ENCODE peak calls at places on chromosomes 7 and 10, in five cellular contexts. H is IMR-90, E is neuronal stem cell, J is trophoblast cell, K is H1. N is an unnamed sample.

GRCh38 chr10:22320591-22321155 is at the start of gene BMI1:
- DNase-seq in K (peak), E (peak), J (peak), H (peak), N (peak)

GRCh38 chr10:1715821-1716220 is 21.5 kb downstream of the ADARB2 start:
- DNase-seq in K (peak), E (no peak), H (no peak), J (peak), N (peak)

GRCh38 chr10:63115732-63116383 is 17.3 kb upstream of the NRBF2 start:
- DNase-seq in K (no peak), J (peak), E (peak), H (peak), N (peak)

GRCh38 chr10:30420774-30421173 is 13.2 kb upstream of the MAP3K8 start:
- DNase-seq in J (no peak), K (no peak), E (no peak), H (no peak), N (no peak)

GRCh38 chr10:110725809-110726641 is 81.9 kb downstream of the RBM20 start:
- DNase-seq in E (no peak), H (peak), J (peak), K (no peak), N (peak)

GRCh38 chr7:47999413-47999812 is 20.0 kb upstream of the HUS1 start:
- DNase-seq in J (peak), K (no peak), H (no peak), E (no peak), N (no peak)

GRCh38 chr10:78063236-78063635 is 29.6 kb downstream of the RPS24 start:
- DNase-seq in E (no peak), H (no peak), J (no peak), K (no peak), N (no peak)

GRCh38 chr7:66110861-66111260 is 3.8 kb upstream of the CRCP start:
- DNase-seq in E (no peak), H (peak), K (no peak), J (peak), N (peak)

GRCh38 chr7:108723343-108723957 is 153.8 kb downstream of the DNAJB9 start:
- DNase-seq in J (no peak), K (no peak), H (no peak), E (peak), N (no peak)

GRCh38 chr7:142375710-142376313 is 118.0 kb upstream of the PRSS58 start:
- DNase-seq in E (no peak), J (peak), H (peak), K (peak), N (peak)

DNA sequence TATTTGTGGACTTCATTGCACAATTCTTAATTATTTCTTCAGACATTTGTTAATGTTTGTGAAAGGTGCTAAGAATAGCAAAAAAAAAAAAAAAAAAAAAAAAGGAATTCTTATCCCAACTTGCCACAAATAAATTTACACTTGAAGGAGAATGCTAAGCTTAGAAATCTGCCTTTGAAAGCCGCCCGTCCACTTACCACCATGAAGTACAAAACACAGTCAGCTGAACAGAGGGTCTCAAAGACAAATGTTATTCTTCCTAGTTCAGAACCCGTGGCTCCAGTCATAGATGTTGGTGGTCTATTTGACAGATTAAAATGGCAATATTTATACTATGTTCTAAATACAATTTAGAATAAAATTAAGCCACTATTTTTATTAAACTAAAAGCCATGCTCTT is 141.2 kb downstream of the ELAPOR2 start:
- DNase-seq in E (no peak), J (no peak), H (no peak), K (no peak), N (no peak)
- H3K4me3 ChIP-seq in E (no peak), J (no peak), H (no peak), K (no peak), N (no peak)

GRCh38 chr7:155166108-155166507 is 96.0 kb downstream of the HTR5A start:
- DNase-seq in H (no peak), E (no peak), K (no peak), J (no peak), N (no peak)

GRCh38 chr7:155167706-155168365 is 97.7 kb downstream of the HTR5A start:
- DNase-seq in J (no peak), K (no peak), E (no peak), H (no peak), N (no peak)

GRCh38 chr7:155168607-155169006 is 98.5 kb downstream of the HTR5A start:
- DNase-seq in J (no peak), E (no peak), K (no peak), H (no peak), N (no peak)

GRCh38 chr7:155169081-155169480 is 99.0 kb downstream of the HTR5A start:
- DNase-seq in H (no peak), K (no peak), E (no peak), J (no peak), N (no peak)

GRCh38 chr7:155166673-155167370 is 96.7 kb downstream of the HTR5A start:
- DNase-seq in J (peak), K (no peak), H (peak), E (no peak), N (peak)
- H3K14ac ChIP-seq in J (no peak), K (no peak), H (no peak), E (peak), N (no peak)

GRCh38 chr10:42836771-42837468 is 54.3 kb downstream of the BMS1 start:
- DNase-seq in E (no peak), J (peak), H (peak), K (no peak), N (peak)
- H3K4me3 ChIP-seq in E (no peak), J (no peak), H (peak), K (peak), N (peak)

GRCh38 chr7:9231683-9232082 is 798.3 kb downstream of the NXPH1 start:
- DNase-seq in H (no peak), E (no peak), J (no peak), K (no peak), N (no peak)
- H3K14ac ChIP-seq in H (no peak), E (no peak), J (no peak), K (no peak), N (no peak)

DNA sequence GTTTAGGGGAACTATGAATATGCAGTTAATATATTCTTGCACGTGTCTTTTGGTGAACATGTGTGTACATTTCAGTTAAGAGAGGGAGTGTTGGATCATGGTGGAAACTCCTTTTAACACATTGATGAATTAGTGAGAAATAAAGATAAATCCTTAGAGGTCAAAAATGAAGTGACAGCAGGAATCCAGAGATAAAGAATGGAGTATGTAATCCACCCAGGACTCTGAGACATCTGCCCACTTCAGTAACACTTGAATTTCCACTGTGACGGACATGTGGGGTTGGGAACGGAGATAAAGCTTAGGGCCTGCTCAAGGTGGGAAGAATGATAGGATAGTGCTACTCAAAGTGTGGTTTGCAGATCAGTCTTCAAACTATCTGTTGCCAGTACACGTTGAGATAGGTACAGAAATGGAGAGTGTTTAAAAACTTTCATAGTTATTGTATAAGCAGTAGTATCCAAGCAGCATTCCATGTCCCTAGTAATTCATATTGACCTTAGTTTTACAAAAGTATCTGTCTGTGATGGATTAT is 6.6 kb upstream of the RELN start:
- DNase-seq in K (no peak), J (no peak), H (no peak), E (no peak), N (no peak)
- H3K4me3 ChIP-seq in K (no peak), J (no peak), H (no peak), E (no peak), N (no peak)

GRCh38 chr10:132104471-132105301 is 38.9 kb downstream of the JAKMIP3 start:
- DNase-seq in J (no peak), H (no peak), E (no peak), K (peak), N (no peak)
- H3K14ac ChIP-seq in J (no peak), H (no peak), E (peak), K (no peak), N (no peak)

GRCh38 chr10:87927091-87927490 is 63.7 kb downstream of the PTEN start:
- DNase-seq in E (no peak), J (no peak), K (no peak), H (no peak), N (peak)
- H3K4me3 ChIP-seq in E (no peak), J (no peak), K (no peak), H (no peak), N (no peak)

N was measured in mesenchymal stem cell.